ENCODE peak calls at places on chromosome 11, in four cellular contexts. G, L, B and X are unnamed samples.

GRCh38 chr11:27861706-27862430 is 161.6 kb upstream of the BDNF start:
- DNase-seq in L (peak), B (no peak), G (no peak), X (peak)

GRCh38 chr11:109435121-109435742 is 13.2 kb downstream of the C11orf87 start:
- DNase-seq in G (no peak), L (peak), B (no peak), X (peak)

GRCh38 chr11:94183886-94184264 is 55.2 kb downstream of the PANX1 start:
- DNase-seq in G (peak), B (peak), L (peak), X (peak)

GRCh38 chr11:58060535-58060934 is 29.8 kb downstream of the OR6Q1 start:
- DNase-seq in L (peak), G (no peak), B (no peak), X (no peak)

GRCh38 chr11:106466441-106467190 is 389.2 kb downstream of the AASDHPPT start:
- DNase-seq in L (peak), G (no peak), B (no peak), X (peak)

GRCh38 chr11:47605921-47606320 is 11.7 kb upstream of the C1QTNF4 start:
- DNase-seq in L (no peak), G (no peak), B (no peak), X (no peak)

GRCh38 chr11:18612394-18612793 is 12.8 kb downstream of the MISFA start:
- DNase-seq in B (no peak), G (no peak), L (no peak), X (no peak)

GRCh38 chr11:34570584-34570983 is 50.3 kb upstream of the EHF start:
- DNase-seq in B (no peak), L (peak), G (no peak), X (peak)

GRCh38 chr11:112113539-112114457 is 27.1 kb downstream of the SDHD start:
- DNase-seq in G (peak), B (peak), L (peak), X (peak)

GRCh38 chr11:706957-707816 is 1.2 kb downstream of the EPS8L2 start:
- DNase-seq in B (no peak), G (peak), L (peak), X (peak)

GRCh38 chr11:66082936-66083698 is 13.0 kb downstream of the PACS1 start:
- DNase-seq in G (no peak), B (no peak), L (peak), X (peak)

GRCh38 chr11:41459602-41460405 is at the start of gene LRRC4C:
- DNase-seq in G (no peak), L (peak), B (no peak), X (peak)

GRCh38 chr11:106156290-106156937 is 79.0 kb downstream of the AASDHPPT start:
- DNase-seq in L (peak), G (peak), B (peak), X (peak)

GRCh38 chr11:9053631-9054030 is 37.8 kb downstream of the SCUBE2 start:
- DNase-seq in B (no peak), L (peak), G (no peak), X (no peak)

GRCh38 chr11:129061466-129062194 is 119.0 kb upstream of the TP53AIP1 start:
- DNase-seq in L (peak), G (peak), B (peak), X (peak)

GRCh38 chr11:1450344-1450875 is 36.2 kb downstream of the MOB2 start:
- DNase-seq in B (no peak), L (no peak), G (no peak), X (peak)

GRCh38 chr11:117095301-117096139 is 2.7 kb downstream of the SIK3 start:
- DNase-seq in L (peak), B (no peak), G (no peak), X (peak)

GRCh38 chr11:63517156-63517555 is 11.3 kb downstream of the LGALS12 start:
- DNase-seq in G (no peak), L (no peak), B (no peak), X (no peak)

GRCh38 chr11:102244681-102245409 is 72.4 kb upstream of the BIRC3 start:
- DNase-seq in G (peak), L (peak), B (peak), X (peak)

GRCh38 chr11:120131941-120132644 is 5.8 kb downstream of the TRIM29 start:
- DNase-seq in G (no peak), B (no peak), L (no peak), X (no peak)

GRCh38 chr11:46388619-46389449 is 2.7 kb downstream of the CHRM4 start:
- DNase-seq in G (no peak), L (no peak), B (no peak), X (no peak)

GRCh38 chr11:38206663-38207062 is 1608.6 kb upstream of the RAG2 start:
- DNase-seq in L (no peak), B (no peak), G (no peak), X (no peak)

GRCh38 chr11:35600439-35600838 is 17.8 kb upstream of the FJX1 start:
- DNase-seq in B (no peak), L (no peak), G (no peak), X (no peak)

GRCh38 chr11:33256808-33257159 is 397 bp upstream of the HIPK3 start:
- DNase-seq in B (no peak), L (no peak), G (no peak), X (no peak)

GRCh38 chr11:129394709-129395108 is 19.1 kb downstream of the BARX2 start:
- DNase-seq in B (no peak), G (no peak), L (no peak), X (no peak)

GRCh38 chr11:11909727-11910126 is 68.0 kb downstream of the USP47 start:
- DNase-seq in B (no peak), G (no peak), L (peak), X (no peak)

GRCh38 chr11:105799263-105799662 is 189.4 kb downstream of the GRIA4 start:
- DNase-seq in G (no peak), L (no peak), B (no peak), X (no peak)

GRCh38 chr11:94473177-94473799 is 20.4 kb downstream of the MRE11 start:
- DNase-seq in L (peak), B (no peak), G (no peak), X (no peak)

GRCh38 chr11:67629386-67630229 is at the start of gene NUDT8:
- DNase-seq in L (peak), G (peak), B (peak), X (peak)

GRCh38 chr11:74592063-74592440 is 330 bp upstream of the POLD3 start:
- DNase-seq in B (no peak), G (no peak), L (no peak), X (no peak)

GRCh38 chr11:71140206-71140919 is 112.0 kb downstream of the SHANK2 start:
- DNase-seq in B (no peak), G (no peak), L (peak), X (no peak)

GRCh38 chr11:103035656-103036434 is 56.1 kb downstream of the DCUN1D5 start:
- DNase-seq in L (peak), B (peak), G (peak), X (peak)

GRCh38 chr11:66011239-66011784 is 496 bp upstream of the CST6 start:
- DNase-seq in B (peak), G (no peak), L (peak), X (peak)

GRCh38 chr11:86594746-86595145 is 77.7 kb downstream of the ME3 start:
- DNase-seq in G (no peak), L (peak), B (no peak), X (peak)

GRCh38 chr11:94017446-94017845 is 3.7 kb upstream of the HEPHL1 start:
- DNase-seq in G (no peak), B (no peak), L (peak), X (peak)

GRCh38 chr11:74672956-74673895 is 58.0 kb downstream of the CHRDL2 start:
- DNase-seq in G (peak), B (no peak), L (peak), X (peak)

DNA sequence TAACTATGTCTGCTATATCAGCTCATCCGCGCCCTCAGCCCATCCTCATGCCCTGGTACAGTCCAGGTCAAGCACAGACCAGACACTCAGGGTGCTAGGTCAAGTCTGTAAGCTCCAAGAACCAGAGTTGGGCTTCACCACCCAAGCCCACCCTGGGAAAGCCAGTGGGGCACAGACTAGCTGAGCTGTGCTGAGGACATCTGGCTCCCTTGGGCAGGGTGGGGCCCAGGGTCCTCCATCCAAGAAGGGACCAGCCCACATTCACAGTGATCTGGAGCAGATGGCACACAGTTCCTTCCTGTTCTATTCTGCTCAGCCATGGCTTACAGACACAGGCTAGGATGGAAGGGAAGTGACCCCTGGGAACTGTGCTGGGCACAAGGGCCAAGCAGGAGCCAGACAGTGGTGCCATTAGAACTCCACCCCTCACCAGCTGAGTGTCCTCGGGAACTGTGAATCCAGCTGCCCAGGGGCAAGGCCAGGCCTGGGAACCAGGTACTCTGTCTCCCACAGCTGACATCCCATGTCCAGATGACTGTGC is 9.1 kb downstream of the P2RY6 start:
- DNase-seq in L (no peak), B (no peak), G (no peak), X (no peak)
- H3K4me2 ChIP-seq in L (no peak), B (no peak), G (no peak), X (no peak)

GRCh38 chr11:44840526-44840925 is 110.2 kb downstream of the TP53I11 start:
- DNase-seq in L (peak), G (no peak), B (no peak), X (no peak)
- H3K4me2 ChIP-seq in L (no peak), G (no peak), B (no peak), X (no peak)

GRCh38 chr11:43984519-43985385 is 42.3 kb downstream of the C11orf96 start:
- DNase-seq in L (no peak), B (no peak), G (peak), X (no peak)
- H3K4me2 ChIP-seq in L (no peak), B (no peak), G (peak), X (no peak)

DNA sequence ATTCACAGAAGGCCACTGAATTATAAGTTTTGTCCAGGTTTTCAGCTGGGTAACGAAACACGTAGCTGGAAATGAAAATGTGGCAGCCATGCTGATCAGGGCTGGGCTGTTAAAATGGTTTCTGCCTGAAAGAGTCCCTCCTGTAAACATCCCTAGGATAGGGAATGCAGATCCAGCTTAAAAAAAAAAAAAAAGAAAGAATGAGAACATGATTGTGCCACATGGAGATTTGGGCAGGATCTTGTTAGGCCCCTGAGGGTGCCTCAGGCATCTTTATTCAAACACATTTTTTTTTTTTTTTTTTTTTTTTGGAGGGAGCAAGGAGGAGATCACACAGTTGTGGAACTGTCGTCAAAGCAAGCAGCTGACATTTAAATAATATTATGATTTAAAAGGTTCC is 900.3 kb downstream of the OPCML start:
- DNase-seq in G (no peak), L (no peak), B (no peak), X (no peak)
- H3K4me2 ChIP-seq in G (no peak), L (no peak), B (no peak), X (no peak)